ENCODE peak calls at places on chromosomes 2 and 18, in ten cellular contexts. C is AG08395; H is CD8-positive, alpha-beta memory T cell; N is AG20443; B is cardiac muscle cell; Q is iris pigment epithelial cell; X is iPS DF 6.9; R is stimulated activated CD4-positive, alpha-beta T cell treated with anti-CD3 and anti-CD28 coated beads, Interleukin-12 subunit alpha, Interleukin-12 subunit beta, amount 100 ng/mL, for 4 hours; F is IMR-90; I is stimulated activated CD8-positive, alpha-beta memory T cell treated with anti-CD3 and anti-CD28 coated beads, Interleukin-7, amount 100 ng/mL, for 48 hours. Y is an unnamed sample.

GRCh38 chr2:127166221-127166860 is 53.8 kb downstream of the CYP27C1 start:
- DNase-seq in I (no peak), B (no peak), R (no peak), N (no peak), H (no peak), F (no peak), X (no peak), C (no peak), Q (no peak), Y (no peak)

GRCh38 chr2:127570282-127571250 is 35.1 kb downstream of the MYO7B start:
- DNase-seq in N (peak), F (peak), H (no peak), R (no peak), C (peak), B (no peak), I (no peak), Q (no peak), X (no peak), Y (no peak)

GRCh38 chr2:27829791-27830190 is 58.3 kb downstream of the MRPL33 start:
- DNase-seq in B (no peak), C (no peak), N (no peak), X (no peak), R (no peak), F (no peak), H (no peak), Q (no peak), I (no peak), Y (no peak)

GRCh38 chr2:139033300-139033699 is 253.1 kb upstream of the NXPH2 start:
- DNase-seq in H (no peak), B (peak), C (no peak), R (no peak), F (no peak), Q (peak), I (no peak), X (no peak), N (no peak), Y (no peak)

GRCh38 chr2:230650585-230651137 is 62.0 kb upstream of the CAB39 start:
- DNase-seq in C (no peak), R (no peak), X (no peak), Q (no peak), I (no peak), B (no peak), N (no peak), F (no peak), H (no peak), Y (peak)

GRCh38 chr2:127313359-127313758 is 19.4 kb upstream of the ERCC3 start:
- DNase-seq in X (no peak), C (no peak), F (no peak), R (no peak), N (no peak), Q (no peak), H (no peak), B (no peak), I (no peak), Y (no peak)

GRCh38 chr2:112137516-112138142 is 556 bp upstream of the FBLN7 start:
- DNase-seq in I (no peak), N (peak), Q (peak), X (no peak), F (peak), C (peak), H (no peak), B (peak), R (no peak), Y (no peak)

GRCh38 chr2:120820263-120820884 is 84.7 kb downstream of the GLI2 start:
- DNase-seq in F (peak), Q (peak), H (no peak), N (peak), C (peak), R (no peak), I (no peak), X (no peak), B (peak), Y (peak)

GRCh38 chr2:169069341-169069740 is at the start of gene DHRS9:
- DNase-seq in R (no peak), H (no peak), F (peak), X (no peak), C (no peak), I (peak), Q (peak), B (peak), N (peak), Y (no peak)

GRCh38 chr2:33425660-33426059 is 50.8 kb upstream of the RASGRP3 start:
- DNase-seq in F (peak), B (peak), I (no peak), R (no peak), C (peak), N (no peak), Q (peak), X (no peak), H (no peak), Y (no peak)

GRCh38 chr18:10054366-10054765 is 140.6 kb downstream of the VAPA start:
- DNase-seq in N (no peak), X (no peak), Q (no peak), C (no peak), I (no peak), B (no peak), H (no peak), F (no peak), R (no peak), Y (no peak)

GRCh38 chr2:174681099-174681982 is 82.9 kb downstream of the CHRNA1 start:
- DNase-seq in H (no peak), N (peak), R (no peak), B (peak), Q (peak), F (peak), X (no peak), I (no peak), C (peak), Y (no peak)

GRCh38 chr2:74440005-74440377 is 1.7 kb downstream of the RTKN start:
- DNase-seq in B (peak), N (peak), X (no peak), C (peak), Q (peak), R (no peak), I (no peak), H (no peak), F (peak), Y (peak)

GRCh38 chr2:3399829-3400228 is 20.3 kb downstream of the TRAPPC12 start:
- DNase-seq in X (no peak), Q (no peak), F (no peak), B (no peak), C (peak), R (no peak), H (no peak), N (peak), I (no peak), Y (no peak)

GRCh38 chr2:140589273-140589672 is 1541.5 kb downstream of the LRP1B start:
- DNase-seq in I (no peak), H (no peak), C (no peak), B (peak), F (no peak), X (no peak), R (no peak), Q (peak), N (no peak), Y (peak)

GRCh38 chr2:48719480-48720177 is 35.9 kb downstream of the LHCGR start:
- DNase-seq in X (no peak), R (no peak), B (no peak), Q (no peak), I (no peak), C (no peak), N (no peak), F (no peak), H (no peak), Y (peak)

GRCh38 chr2:30293303-30293912 is 62.1 kb downstream of the LBH start:
- DNase-seq in B (peak), I (no peak), F (peak), X (no peak), H (no peak), R (no peak), N (peak), Q (peak), C (peak), Y (no peak)